ENCODE peak calls at places on chromosome 2, in seven cellular contexts. One of them, this sample, is unnamed.

GRCh38 chr2:241508240-241508509 is 209 bp downstream of the STK25 start:
- DNase-seq in HEK293T: no peak
- DNase-seq in AG10803: no peak
- DNase-seq in RCC 7860: no peak
- DNase-seq in stimulated activated CD4-positive, alpha-beta T cell treated with anti-CD3 and anti-CD28 coated beads, Interleukin-4, amount 100 ng/mL, for 1 hour: peak
- DNase-seq in aorta: no peak
- DNase-seq in left cardiac atrium: no peak
- DNase-seq in this sample: no peak

GRCh38 chr2:155250800-155251199 is 552.3 kb downstream of the KCNJ3 start:
- DNase-seq in HEK293T: peak
- DNase-seq in AG10803: no peak
- DNase-seq in RCC 7860: no peak
- DNase-seq in stimulated activated CD4-positive, alpha-beta T cell treated with anti-CD3 and anti-CD28 coated beads, Interleukin-4, amount 100 ng/mL, for 1 hour: no peak
- DNase-seq in aorta: no peak
- DNase-seq in left cardiac atrium: no peak
- DNase-seq in this sample: peak

GRCh38 chr2:37456479-37456878 is 112.0 kb downstream of the QPCT start:
- DNase-seq in HEK293T: no peak
- DNase-seq in AG10803: peak
- DNase-seq in RCC 7860: no peak
- DNase-seq in stimulated activated CD4-positive, alpha-beta T cell treated with anti-CD3 and anti-CD28 coated beads, Interleukin-4, amount 100 ng/mL, for 1 hour: no peak
- DNase-seq in aorta: peak
- DNase-seq in left cardiac atrium: no peak
- DNase-seq in this sample: no peak

GRCh38 chr2:60439219-60439974 is 114.1 kb downstream of the BCL11A start:
- DNase-seq in HEK293T: peak
- DNase-seq in AG10803: no peak
- DNase-seq in RCC 7860: no peak
- DNase-seq in stimulated activated CD4-positive, alpha-beta T cell treated with anti-CD3 and anti-CD28 coated beads, Interleukin-4, amount 100 ng/mL, for 1 hour: no peak
- DNase-seq in aorta: peak
- DNase-seq in left cardiac atrium: peak
- DNase-seq in this sample: no peak

GRCh38 chr2:85134255-85135065 is 1.3 kb downstream of the TCF7L1 start:
- DNase-seq in HEK293T: no peak
- DNase-seq in AG10803: peak
- DNase-seq in RCC 7860: no peak
- DNase-seq in stimulated activated CD4-positive, alpha-beta T cell treated with anti-CD3 and anti-CD28 coated beads, Interleukin-4, amount 100 ng/mL, for 1 hour: no peak
- DNase-seq in aorta: peak
- DNase-seq in left cardiac atrium: peak
- DNase-seq in this sample: peak

GRCh38 chr2:43059183-43059897 is 167.1 kb downstream of the ZFP36L2 start:
- DNase-seq in HEK293T: no peak
- DNase-seq in AG10803: peak
- DNase-seq in RCC 7860: peak
- DNase-seq in stimulated activated CD4-positive, alpha-beta T cell treated with anti-CD3 and anti-CD28 coated beads, Interleukin-4, amount 100 ng/mL, for 1 hour: peak
- DNase-seq in aorta: peak
- DNase-seq in left cardiac atrium: peak
- DNase-seq in this sample: no peak

GRCh38 chr2:183490930-183491329 is 366.7 kb downstream of the NUP35 start:
- DNase-seq in HEK293T: no peak
- DNase-seq in AG10803: no peak
- DNase-seq in RCC 7860: no peak
- DNase-seq in stimulated activated CD4-positive, alpha-beta T cell treated with anti-CD3 and anti-CD28 coated beads, Interleukin-4, amount 100 ng/mL, for 1 hour: no peak
- DNase-seq in aorta: no peak
- DNase-seq in left cardiac atrium: peak
- DNase-seq in this sample: no peak

GRCh38 chr2:58156780-58157179 is 84.3 kb downstream of the FANCL start:
- DNase-seq in HEK293T: no peak
- DNase-seq in AG10803: peak
- DNase-seq in RCC 7860: no peak
- DNase-seq in stimulated activated CD4-positive, alpha-beta T cell treated with anti-CD3 and anti-CD28 coated beads, Interleukin-4, amount 100 ng/mL, for 1 hour: no peak
- DNase-seq in aorta: no peak
- DNase-seq in left cardiac atrium: no peak
- DNase-seq in this sample: no peak

GRCh38 chr2:66269166-66269565 is 165.8 kb upstream of the MEIS1 start:
- DNase-seq in HEK293T: no peak
- DNase-seq in AG10803: no peak
- DNase-seq in RCC 7860: no peak
- DNase-seq in stimulated activated CD4-positive, alpha-beta T cell treated with anti-CD3 and anti-CD28 coated beads, Interleukin-4, amount 100 ng/mL, for 1 hour: no peak
- DNase-seq in aorta: no peak
- DNase-seq in left cardiac atrium: no peak
- DNase-seq in this sample: no peak

GRCh38 chr2:211133766-211134165 is 577.4 kb downstream of the CPS1 start:
- DNase-seq in HEK293T: no peak
- DNase-seq in AG10803: no peak
- DNase-seq in RCC 7860: no peak
- DNase-seq in stimulated activated CD4-positive, alpha-beta T cell treated with anti-CD3 and anti-CD28 coated beads, Interleukin-4, amount 100 ng/mL, for 1 hour: no peak
- DNase-seq in aorta: no peak
- DNase-seq in left cardiac atrium: no peak
- DNase-seq in this sample: no peak

GRCh38 chr2:234251326-234252271 is 201.1 kb downstream of the SPP2 start:
- DNase-seq in HEK293T: no peak
- DNase-seq in AG10803: peak
- DNase-seq in RCC 7860: peak
- DNase-seq in stimulated activated CD4-positive, alpha-beta T cell treated with anti-CD3 and anti-CD28 coated beads, Interleukin-4, amount 100 ng/mL, for 1 hour: no peak
- DNase-seq in aorta: no peak
- DNase-seq in left cardiac atrium: no peak
- DNase-seq in this sample: no peak